ENCODE peak calls at places on chromosomes 16 and 17, in eight cellular contexts. V, T, E, J, D, Y, A and M are unnamed samples.
A peak's percentile ranks its signal among the peaks of the same experiment; 100 is the strongest.

GRCh38 chr16:51034481-51035109 is 116.5 kb downstream of the SALL1 start:
- DNase-seq in V (no peak), T (no peak), E (peak; percentile 8), J (no peak), D (no peak), Y (no peak), A (no peak), M (no peak)

GRCh38 chr17:40707720-40708119 is 4.2 kb upstream of the KRT24 start:
- DNase-seq in V (no peak), T (peak; percentile 39), E (peak; percentile 23), J (no peak), D (no peak), Y (no peak), A (no peak), M (peak; percentile 69)

GRCh38 chr16:85842435-85842834 is 42.9 kb downstream of the COX4I1 start:
- DNase-seq in V (no peak), T (no peak), E (no peak), J (no peak), D (no peak), Y (no peak), A (no peak), M (no peak)

GRCh38 chr16:86396918-86397317 is 113.4 kb upstream of the FOXF1 start:
- DNase-seq in V (peak; percentile 75), T (no peak), E (no peak), J (peak; percentile 76), D (no peak), Y (no peak), A (peak; percentile 95), M (no peak)

GRCh38 chr16:87930456-87930855 is 5.9 kb downstream of the CA5A start:
- DNase-seq in V (peak; percentile 32), T (no peak), E (no peak), J (peak; percentile 71), D (no peak), Y (no peak), A (no peak), M (no peak)

GRCh38 chr17:21021208-21021803 is 21.5 kb downstream of the USP22 start:
- DNase-seq in V (no peak), T (no peak), E (no peak), J (no peak), D (no peak), Y (no peak), A (no peak), M (no peak)

GRCh38 chr17:16108858-16109257 is 106.5 kb downstream of the NCOR1 start:
- DNase-seq in V (no peak), T (no peak), E (no peak), J (no peak), D (no peak), Y (no peak), A (no peak), M (no peak)

GRCh38 chr16:57764341-57765159 is 29.0 kb downstream of the KATNB1 start:
- DNase-seq in V (peak; percentile 75), T (no peak), E (no peak), J (peak; percentile 96), D (no peak), Y (no peak), A (peak; percentile 83), M (peak; percentile 69)

GRCh38 chr17:48587276-48588073 is 2.6 kb downstream of the HOXB3 start:
- DNase-seq in V (no peak), T (no peak), E (no peak), J (no peak), D (no peak), Y (no peak), A (no peak), M (no peak)
- H3K27ac ChIP-seq in V (no peak overlapping the region), T (no peak overlapping the region), E (no peak overlapping the region), J (no peak overlapping the region), D (no peak overlapping the region), Y (no peak overlapping the region), A (peak overlapping the region; percentile 98), M (peak overlapping the region; percentile 23)

DNA sequence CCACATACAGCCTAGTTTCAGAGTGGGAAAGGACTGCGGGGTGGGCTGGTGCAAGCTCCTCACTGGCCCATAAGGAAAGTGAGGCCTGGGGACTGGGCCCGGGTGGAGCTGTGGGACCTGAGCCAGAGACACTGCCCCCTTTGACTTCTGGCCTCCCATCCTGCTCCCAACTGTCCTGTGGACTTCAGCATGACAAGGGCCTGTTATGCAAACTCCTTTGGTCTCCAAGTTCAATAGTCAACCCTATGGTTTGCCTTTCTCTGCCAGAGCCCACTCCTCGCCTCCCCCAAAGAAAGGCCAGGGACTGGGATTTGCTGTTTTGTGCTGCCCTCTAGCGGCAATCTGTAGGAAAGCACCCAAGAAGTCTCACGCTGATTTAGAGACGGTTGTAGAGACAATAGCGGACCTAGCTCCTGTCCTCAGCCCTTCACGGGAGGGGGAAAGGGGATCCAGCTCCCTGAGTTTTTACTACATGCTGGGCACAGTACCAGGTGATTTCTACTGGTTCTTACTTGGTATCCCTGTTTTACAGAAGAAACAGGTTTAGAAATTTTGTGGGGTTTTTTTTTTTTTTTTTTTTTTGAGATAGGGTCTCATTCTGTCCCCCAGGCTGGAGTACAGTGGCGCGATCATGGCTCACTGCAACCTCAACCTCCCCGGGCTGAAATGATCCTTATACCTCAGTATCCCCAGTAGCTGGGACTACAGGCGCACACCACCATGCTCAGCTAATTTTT is 1.2 kb upstream of the TLCD3B start:
- DNase-seq in V (peak; percentile 78), T (no peak), E (no peak), J (peak; percentile 93), D (peak; percentile 86), Y (peak; percentile 49), A (peak; percentile 42), M (peak; percentile 72)
- H3K4me3 ChIP-seq in V (no peak overlapping the region), T (no peak overlapping the region), E (no peak overlapping the region), J (no peak overlapping the region), D (no peak overlapping the region), Y (no peak overlapping the region), A (no peak overlapping the region), M (no peak overlapping the region)

GRCh38 chr17:61412860-61413653 is 13.4 kb downstream of the TBX2 start:
- DNase-seq in V (no peak), T (no peak), E (peak; percentile 23), J (no peak), D (no peak), Y (no peak), A (no peak), M (no peak)

GRCh38 chr17:61411944-61412859 is 12.6 kb downstream of the TBX2 start:
- DNase-seq in V (peak; percentile 86), T (peak; percentile 78), E (peak; percentile 79), J (peak; percentile 96), D (peak; percentile 82), Y (peak; percentile 78), A (peak; percentile 80), M (peak; percentile 89)

GRCh38 chr17:61410100-61410551 is 10.5 kb downstream of the TBX2 start:
- DNase-seq in V (no peak), T (no peak), E (peak; percentile 13), J (no peak), D (no peak), Y (no peak), A (no peak), M (no peak)

GRCh38 chr17:61410555-61411089 is 11.0 kb downstream of the TBX2 start:
- DNase-seq in V (peak; percentile 87), T (peak; percentile 78), E (peak; percentile 79), J (peak; percentile 98), D (peak; percentile 68), Y (peak; percentile 62), A (peak; percentile 76), M (no peak)

DNA sequence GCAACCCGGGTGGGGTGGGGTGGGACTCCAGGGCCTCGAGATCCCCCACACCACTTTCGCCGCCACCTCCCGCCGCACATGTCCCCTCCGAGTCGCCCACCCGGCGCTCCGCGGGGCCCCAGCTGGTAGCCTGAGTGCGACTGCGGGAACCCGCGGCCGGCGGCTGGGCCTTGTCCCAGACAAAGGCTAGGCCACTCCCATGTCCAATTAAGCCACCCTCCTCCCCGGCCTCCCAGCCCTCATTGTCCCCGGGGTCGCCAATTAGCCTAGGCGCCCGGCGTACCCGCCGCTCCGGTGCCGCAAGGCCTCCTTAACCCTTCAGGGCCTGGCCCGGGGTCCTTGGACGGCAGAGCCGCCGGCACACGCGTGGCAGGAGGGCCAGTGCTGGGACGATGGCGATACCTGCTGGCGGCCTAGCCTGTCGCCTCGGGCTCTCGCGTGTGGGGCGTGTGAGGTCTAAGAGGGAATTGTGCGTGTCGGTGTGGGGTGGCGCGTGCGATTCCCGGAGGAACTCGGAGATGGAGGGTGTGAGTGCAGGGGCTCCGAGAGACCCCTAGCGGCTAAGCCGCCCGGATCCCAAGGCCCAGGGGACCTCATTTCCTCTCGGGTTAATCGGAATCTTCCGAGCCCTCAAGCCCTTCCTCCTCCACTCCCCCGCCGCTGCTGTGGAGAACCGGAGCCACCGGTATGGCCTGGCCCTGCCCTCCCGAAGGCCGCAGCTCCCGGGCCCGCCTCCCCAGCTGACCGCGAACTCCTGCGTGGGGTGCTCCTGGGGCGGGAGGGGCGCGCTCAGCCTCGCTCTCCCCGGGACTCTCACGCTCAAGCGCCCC is 11.7 kb downstream of the TBX2 start:
- DNase-seq in V (peak; percentile 83), T (no peak), E (peak; percentile 73), J (peak; percentile 94), D (peak; percentile 77), Y (peak; percentile 51), A (peak; percentile 77), M (peak; percentile 52)
- H3K27ac ChIP-seq in V (peak overlapping the region; percentile 74), T (peak overlapping the region; percentile 94), E (peak overlapping the region; percentile 82), J (no peak overlapping the region), D (no peak overlapping the region), Y (peak overlapping the region; percentile 72), A (peak overlapping the region; percentile 89), M (peak overlapping the region; percentile 27)

DNA sequence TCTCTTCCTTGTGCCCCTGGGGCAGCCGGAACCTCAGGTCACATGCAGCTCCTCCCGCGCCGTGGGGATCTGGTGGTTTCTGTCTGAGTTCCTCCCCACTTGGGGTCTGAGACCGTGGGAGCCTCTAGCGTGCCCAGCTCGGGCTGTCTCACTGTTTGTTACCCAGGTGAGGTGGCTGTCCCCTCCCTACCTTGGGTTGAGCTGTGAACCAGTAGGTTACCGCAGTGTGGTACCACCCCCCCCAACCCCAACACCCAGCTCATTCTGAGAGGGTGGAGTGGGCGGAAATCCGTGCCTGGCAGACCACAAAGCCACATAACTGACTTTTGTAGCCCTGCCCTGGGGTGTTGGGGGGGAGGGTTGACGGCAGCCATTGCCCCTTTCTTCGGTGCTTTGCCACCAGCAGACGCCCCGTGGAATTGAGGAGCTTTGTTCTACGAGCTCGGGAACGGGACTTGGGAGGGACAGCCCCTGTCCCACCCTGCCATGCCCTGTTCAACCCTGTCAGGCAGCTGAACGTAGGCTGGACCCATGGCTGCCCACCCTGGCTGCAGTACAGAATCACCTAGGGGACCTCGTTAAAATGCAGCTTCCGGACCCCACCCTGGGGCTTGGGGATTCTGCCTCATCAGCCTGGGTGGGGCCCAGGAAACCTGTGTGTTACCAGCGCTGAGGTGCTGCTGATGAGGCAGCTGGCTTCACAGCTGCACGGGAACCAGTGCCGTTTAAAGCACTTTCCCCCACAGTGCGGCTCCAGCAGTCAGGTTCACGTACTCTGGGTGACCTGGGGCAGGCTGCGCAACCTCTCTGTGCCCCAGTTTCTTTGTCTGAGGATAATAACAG is 18.5 kb downstream of the RAP1GAP2 start:
- DNase-seq in V (no peak), T (no peak), E (peak; percentile 13), J (peak; percentile 53), D (no peak), Y (no peak), A (peak; percentile 11), M (no peak)
- H3K4me3 ChIP-seq in V (no peak overlapping the region), T (peak overlapping the region; percentile 20), E (no peak overlapping the region), J (no peak overlapping the region), D (no peak overlapping the region), Y (no peak overlapping the region), A (no peak overlapping the region), M (no peak overlapping the region)